ENCODE peak calls at places on chromosomes 1 and 21, in five cellular contexts. H is HFF-Myc, B is dorsolateral prefrontal cortex, Z is aorta, K is fibroblast of lung. M is an unnamed sample.

GRCh38 chr1:27339213-27339612 is 2.6 kb upstream of the SYTL1 start:
- DNase-seq in K (no peak), H (no peak), B (no peak), Z (no peak), M (no peak)

GRCh38 chr21:33362044-33362555 is 37.3 kb downstream of the IFNAR1 start:
- DNase-seq in B (no peak), K (no peak), H (no peak), Z (no peak), M (no peak)

GRCh38 chr1:224867715-224868114 is 61.8 kb upstream of the DNAH14 start:
- DNase-seq in H (no peak), K (peak; percentile 68), B (no peak), Z (no peak), M (no peak)

GRCh38 chr1:203682401-203683383 is 56.1 kb downstream of the ATP2B4 start:
- DNase-seq in Z (no peak), K (no peak), B (no peak), H (no peak), M (no peak)

GRCh38 chr1:46643368-46643775 is 24.8 kb downstream of the ATPAF1 start:
- DNase-seq in H (peak; percentile 67), K (peak; percentile 92), Z (no peak), B (no peak), M (no peak)

GRCh38 chr1:22365331-22366295 is 86.0 kb upstream of the ZBTB40 start:
- DNase-seq in K (no peak), Z (no peak), H (no peak), B (no peak), M (no peak)

GRCh38 chr1:224632381-224632871 is 16.3 kb downstream of the CNIH3 start:
- DNase-seq in K (peak; percentile 99), Z (no peak), H (peak; percentile 55), B (no peak), M (no peak)

GRCh38 chr1:110639724-110640386 is 33.7 kb upstream of the KCNA2 start:
- DNase-seq in B (no peak), Z (no peak), H (no peak), K (no peak), M (no peak)

GRCh38 chr1:108121361-108122143 is 78.6 kb downstream of the SLC25A24 start:
- DNase-seq in Z (no peak), K (peak; percentile 40), B (no peak), H (no peak), M (no peak)

GRCh38 chr1:147665521-147665920 is 4.8 kb downstream of the ACP6 start:
- DNase-seq in B (no peak), K (no peak), H (no peak), Z (no peak), M (no peak)

GRCh38 chr1:21637514-21637913 is 31.6 kb downstream of the RAP1GAP start:
- DNase-seq in B (no peak), Z (no peak), H (no peak), K (no peak), M (no peak)

GRCh38 chr1:102919659-102920058 is 188.7 kb downstream of the COL11A1 start:
- DNase-seq in H (no peak), B (no peak), K (peak; percentile 81), Z (no peak), M (no peak)

GRCh38 chr1:208093754-208094719 is 150.1 kb downstream of the PLXNA2 start:
- DNase-seq in H (no peak), B (peak; percentile 70), K (peak; percentile 51), Z (peak; percentile 76), M (no peak)

GRCh38 chr1:201021333-201022177 is 2.0 kb downstream of the KIF21B start:
- DNase-seq in H (no peak), B (no peak), K (no peak), Z (no peak), M (no peak)

GRCh38 chr21:43799301-43799840 is 10.0 kb downstream of the RRP1 start:
- DNase-seq in B (no peak), Z (no peak), K (no peak), H (no peak), M (peak; percentile 48)

GRCh38 chr1:29426701-29427279 is 190.5 kb downstream of the PTPRU start:
- DNase-seq in B (no peak), H (no peak), K (no peak), Z (no peak), M (no peak)

GRCh38 chr1:51897699-51898031 is 19.1 kb upstream of the NRDC start:
- DNase-seq in B (no peak), Z (no peak), K (peak; percentile 94), H (no peak), M (no peak)

GRCh38 chr1:12230549-12231275 is 882 bp downstream of the VPS13D start:
- DNase-seq in H (no peak), K (peak; percentile 29), Z (peak; percentile 74), B (no peak), M (peak; percentile 86)

GRCh38 chr1:50333595-50333974 is 89.7 kb downstream of the DMRTA2 start:
- DNase-seq in H (no peak), K (peak; percentile 2), B (no peak), Z (no peak), M (peak; percentile 35)

GRCh38 chr1:206808615-206809014 is 36.3 kb upstream of the IL10 start:
- DNase-seq in H (no peak), B (no peak), Z (no peak), K (peak; percentile 43), M (no peak)

GRCh38 chr1:194705123-194705522 is 1518.7 kb upstream of the B3GALT2 start:
- DNase-seq in H (no peak), Z (no peak), B (no peak), K (peak; percentile 24), M (no peak)

GRCh38 chr21:33383056-33383888 is 19.9 kb upstream of the IFNGR2 start:
- DNase-seq in B (no peak), Z (peak; percentile 88), H (peak; percentile 87), K (peak; percentile 83), M (no peak)

DNA sequence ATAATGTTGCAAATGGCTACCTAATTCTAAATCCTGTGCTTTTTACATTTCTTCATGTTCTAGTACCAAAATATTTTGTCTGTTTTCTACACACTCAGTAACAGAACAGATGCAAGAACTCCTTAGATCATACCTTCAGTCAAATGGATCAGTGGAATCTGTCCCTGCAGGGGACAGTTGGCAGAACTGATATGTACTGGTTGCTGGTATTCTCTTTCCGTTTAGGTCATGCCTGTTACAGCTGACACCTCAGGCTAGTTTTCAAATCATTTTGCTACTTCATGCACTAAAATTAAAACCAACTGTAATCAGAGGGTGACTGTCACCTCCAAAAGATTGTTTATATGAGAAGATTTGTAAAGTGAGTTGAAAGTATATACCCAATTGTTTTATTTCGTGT is 109.2 kb downstream of the TNNI3K start:
- DNase-seq in B (no peak), H (no peak), K (no peak), Z (no peak), M (no peak)
- H3K4me3 ChIP-seq in B (no peak overlapping the region), H (no peak overlapping the region), K (no peak overlapping the region), Z (no peak overlapping the region), M (no peak overlapping the region)

GRCh38 chr21:36785615-36786014 is 86.7 kb downstream of the SIM2 start:
- DNase-seq in H (no peak), K (no peak), B (no peak), Z (no peak), M (no peak)

GRCh38 chr21:36790616-36791015 is 91.7 kb downstream of the SIM2 start:
- DNase-seq in H (no peak), B (no peak), Z (no peak), K (no peak), M (no peak)

GRCh38 chr21:36784942-36785341 is 86.0 kb downstream of the SIM2 start:
- DNase-seq in H (no peak), B (no peak), K (no peak), Z (no peak), M (no peak)

GRCh38 chr21:36791150-36791549 is 92.2 kb downstream of the SIM2 start:
- DNase-seq in H (no peak), K (no peak), Z (no peak), B (no peak), M (no peak)

DNA sequence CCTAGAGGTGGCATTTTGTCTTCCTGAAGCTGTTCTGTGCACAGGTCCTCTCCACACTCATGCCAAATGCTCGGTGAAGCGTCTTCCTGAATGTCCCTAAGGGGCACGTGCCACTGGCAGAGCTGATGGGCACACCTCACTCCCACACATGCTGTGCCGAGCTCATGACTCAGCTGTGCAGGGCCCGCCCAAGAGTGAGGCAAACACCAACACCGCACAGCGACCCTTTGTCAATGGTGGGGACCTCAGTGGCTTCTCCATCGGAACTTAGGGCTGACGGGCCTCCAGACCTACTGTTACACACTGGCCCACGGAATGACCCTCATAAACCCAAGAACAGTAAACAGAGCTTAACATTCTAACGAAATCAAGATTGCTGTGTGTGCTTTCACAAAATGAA is 89.2 kb downstream of the SIM2 start:
- DNase-seq in K (no peak), B (no peak), Z (no peak), H (no peak), M (no peak)
- H3K4me3 ChIP-seq in K (no peak overlapping the region), B (no peak overlapping the region), Z (no peak overlapping the region), H (peak overlapping the region; percentile 2), M (no peak overlapping the region)

GRCh38 chr21:41677671-41678015 is 89.2 kb downstream of the RIPK4 start:
- DNase-seq in B (no peak), Z (no peak), K (peak; percentile 60), H (no peak), M (peak; percentile 43)

GRCh38 chr21:41678944-41679343 is 87.9 kb downstream of the RIPK4 start:
- DNase-seq in B (peak; percentile 64), Z (peak; percentile 98), K (peak; percentile 99), H (peak; percentile 92), M (peak; percentile 99)

GRCh38 chr21:41676198-41676597 is 90.7 kb downstream of the RIPK4 start:
- DNase-seq in Z (no peak), K (no peak), B (no peak), H (no peak), M (no peak)

GRCh38 chr21:41680444-41681335 is 86.2 kb downstream of the RIPK4 start:
- DNase-seq in K (no peak), H (no peak), B (no peak), Z (peak; percentile 30), M (no peak)

GRCh38 chr21:41678016-41678935 is 88.6 kb downstream of the RIPK4 start:
- DNase-seq in Z (no peak), B (no peak), K (peak; percentile 75), H (no peak), M (no peak)
- H3K4me3 ChIP-seq in Z (no peak overlapping the region), B (no peak overlapping the region), K (no peak overlapping the region), H (no peak overlapping the region), M (no peak overlapping the region)

GRCh38 chr1:31655756-31656155 is 11.1 kb upstream of the PEF1 start:
- DNase-seq in K (no peak), B (no peak), H (no peak), Z (no peak), M (no peak)

GRCh38 chr1:31657020-31657804 is 12.5 kb upstream of the PEF1 start:
- DNase-seq in H (no peak), Z (no peak), K (no peak), B (no peak), M (no peak)

GRCh38 chr1:31658721-31659120 is 14.0 kb upstream of the PEF1 start:
- DNase-seq in B (no peak), K (peak; percentile 47), Z (peak; percentile 21), H (no peak), M (no peak)

GRCh38 chr1:31659889-31660288 is 15.2 kb upstream of the PEF1 start:
- DNase-seq in K (no peak), B (no peak), H (no peak), Z (no peak), M (no peak)

DNA sequence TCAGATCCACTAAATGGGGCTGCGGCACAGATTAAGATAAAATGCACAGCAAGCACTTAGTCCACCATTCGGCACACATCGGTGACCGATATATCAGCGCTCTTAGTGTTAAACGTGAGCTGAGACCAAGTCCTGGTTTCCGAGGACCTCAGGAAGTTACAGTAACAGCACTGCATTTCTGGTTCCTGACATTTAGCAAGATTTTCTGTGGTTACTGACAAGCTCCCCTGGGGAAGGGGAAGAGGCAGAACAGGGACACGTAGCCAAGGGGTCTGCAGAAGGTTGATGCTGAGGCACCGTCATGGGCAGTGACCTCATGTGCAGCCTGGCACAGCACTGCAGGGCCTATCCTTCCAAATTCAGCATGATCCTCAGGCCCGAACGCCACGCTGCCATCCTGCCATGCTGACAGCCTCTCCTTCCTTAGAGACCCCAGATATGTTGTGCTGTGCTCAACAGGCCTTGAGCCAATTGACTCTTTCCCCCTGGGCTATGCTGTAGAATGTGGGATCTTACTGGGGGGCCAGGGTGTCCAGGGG is 13.4 kb upstream of the PEF1 start:
- DNase-seq in Z (no peak), B (no peak), K (no peak), H (no peak), M (no peak)
- H3K4me3 ChIP-seq in Z (no peak overlapping the region), B (no peak overlapping the region), K (no peak overlapping the region), H (no peak overlapping the region), M (no peak overlapping the region)